ENCODE peak calls at places on chromosomes 7 and 10, in nine cellular contexts. U is SK-N-SH, Z is endothelial cell of umbilical vein, K is stomach, A is suprapubic skin, R is SK-N-MC, W is prostate gland, P is HepG2, C is GM23338. L is an unnamed sample.

GRCh38 chr10:93080350-93081046 is 6.8 kb downstream of the CYP26A1 start:
- DNase-seq in C (peak; percentile 80), U (peak; percentile 84), A (no peak), K (peak; percentile 63), Z (no peak), W (no peak), P (peak; percentile 29), R (no peak), L (no peak)

GRCh38 chr7:5997210-5997808 is 11.5 kb downstream of the PMS2 start:
- DNase-seq in K (peak; percentile 56), P (peak; percentile 66), W (peak; percentile 62), Z (peak; percentile 74), C (peak; percentile 67), A (no peak), U (peak; percentile 74), R (peak; percentile 47), L (peak; percentile 43)

GRCh38 chr10:129658673-129659072 is 191.6 kb downstream of the MGMT start:
- DNase-seq in C (peak; percentile 81), K (no peak), U (no peak), Z (no peak), R (no peak), A (no peak), P (peak; percentile 18), W (no peak), L (no peak)

GRCh38 chr7:2018786-2019692 is 213.7 kb downstream of the MAD1L1 start:
- DNase-seq in R (peak; percentile 20), W (no peak), C (no peak), A (peak; percentile 84), Z (peak; percentile 37), U (peak; percentile 43), K (no peak), P (no peak), L (no peak)

GRCh38 chr10:116768786-116769185 is 26.4 kb upstream of the HSPA12A start:
- DNase-seq in P (no peak), R (no peak), C (no peak), K (no peak), W (no peak), U (no peak), A (peak; percentile 65), Z (no peak), L (no peak)

GRCh38 chr7:70566659-70567058 is 565.3 kb upstream of the GALNT17 start:
- DNase-seq in P (no peak), A (no peak), C (no peak), W (no peak), Z (no peak), U (no peak), K (no peak), R (no peak), L (no peak)

GRCh38 chr7:25861704-25862253 is 290.2 kb upstream of the NFE2L3 start:
- DNase-seq in K (no peak), W (no peak), A (no peak), U (no peak), Z (no peak), R (peak; percentile 18), C (no peak), P (no peak), L (no peak)

GRCh38 chr10:132572545-132572937 is 35.0 kb downstream of the INPP5A start:
- DNase-seq in R (no peak), A (no peak), Z (no peak), W (no peak), C (no peak), U (no peak), K (no peak), P (no peak), L (no peak)

GRCh38 chr7:114759347-114760062 is 162.4 kb upstream of the MDFIC start:
- DNase-seq in C (no peak), R (no peak), U (no peak), Z (no peak), A (no peak), W (peak; percentile 5), K (no peak), P (no peak), L (no peak)

GRCh38 chr7:9201928-9202327 is 768.5 kb downstream of the NXPH1 start:
- DNase-seq in U (no peak), W (no peak), A (no peak), P (no peak), Z (no peak), K (no peak), R (no peak), C (peak; percentile 14), L (no peak)

GRCh38 chr10:133474833-133475734 is 21.3 kb downstream of the SCART1 start:
- DNase-seq in R (no peak), W (no peak), U (peak; percentile 11), C (no peak), K (no peak), A (no peak), P (no peak), Z (no peak), L (no peak)

GRCh38 chr7:29562307-29562706 is 1.3 kb upstream of the PRR15 start:
- DNase-seq in R (no peak), U (no peak), W (no peak), C (no peak), Z (no peak), P (no peak), A (no peak), K (no peak), L (no peak)

GRCh38 chr10:32445740-32446615 is at the start of gene CCDC7:
- DNase-seq in P (peak; percentile 62), A (peak; percentile 84), K (peak; percentile 87), R (no peak), Z (peak; percentile 93), C (peak; percentile 88), U (peak; percentile 81), W (peak; percentile 69), L (peak; percentile 44)

GRCh38 chr7:155698633-155699032 is 54.2 kb downstream of the RBM33 start:
- DNase-seq in U (no peak), P (peak; percentile 37), Z (no peak), R (no peak), C (no peak), A (no peak), K (no peak), W (no peak), L (no peak)
- H3K36me3 ChIP-seq in U (peaks cover 50% of the 10 kb centered on the region), P (peaks cover 54% of the 10 kb centered on the region), Z (peaks cover 15% of the 10 kb centered on the region), R (peaks cover 65% of the 10 kb centered on the region), C (peaks cover 18% of the 10 kb centered on the region), A (peaks cover 27% of the 10 kb centered on the region), K (peaks cover 31% of the 10 kb centered on the region), W (no peaks in the 10 kb centered on the region), L (no peaks in the 10 kb centered on the region)

GRCh38 chr7:74094224-74095095 is 10.9 kb downstream of the LIMK1 start:
- DNase-seq in W (peak; percentile 42), K (peak; percentile 67), P (no peak), A (peak; percentile 94), C (peak; percentile 95), U (peak; percentile 90), Z (peak; percentile 89), R (no peak), L (peak; percentile 80)
- H3K27ac ChIP-seq in W (peak overlapping the region; percentile 65), K (peak overlapping the region; percentile 83), P (no peak overlapping the region), A (peak overlapping the region; percentile 75), C (peak overlapping the region; percentile 82), U (peak overlapping the region; percentile 95), Z (peak overlapping the region; percentile 83), R (peak overlapping the region; percentile 23), L (peak overlapping the region; percentile 82)

GRCh38 chr7:108586274-108586710 is 16.6 kb downstream of the DNAJB9 start:
- DNase-seq in W (no peak), A (no peak), U (no peak), K (no peak), Z (no peak), C (no peak), R (no peak), P (no peak), L (no peak)
- TF ChIP-seq POLR2AphosphoS5 in W (no peak), A (no peak), U (no peak), K (no peak), Z (no peak), C (no peak), R (no peak), P (no peak), L (no peak)

DNA sequence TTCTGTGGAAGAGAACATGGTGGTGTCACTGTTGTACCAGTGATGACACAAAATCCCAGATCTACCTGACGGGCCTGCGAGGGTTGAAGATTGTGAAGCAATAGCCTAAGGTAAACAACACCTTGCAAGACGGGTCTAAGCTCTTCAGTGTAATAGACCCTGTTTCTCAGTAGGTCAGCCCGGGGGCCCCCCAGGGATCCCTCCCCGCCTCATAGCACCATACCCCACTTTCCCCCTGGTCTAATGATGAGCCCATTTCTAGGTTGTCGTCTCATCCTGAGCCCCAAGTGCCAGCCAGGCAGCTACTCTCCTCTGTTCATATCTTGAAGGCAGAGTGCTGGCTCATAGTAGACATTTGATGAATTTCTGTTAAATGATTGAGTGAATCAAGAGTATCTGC is 2.6 kb upstream of the ACTR3C start:
- DNase-seq in P (no peak), W (no peak), A (no peak), K (no peak), U (no peak), Z (no peak), R (no peak), C (no peak), L (no peak)
- H3K36me3 ChIP-seq in P (peaks cover 58% of the 10 kb centered on the region), W (no peaks in the 10 kb centered on the region), A (peaks cover 19% of the 10 kb centered on the region), K (peaks cover 51% of the 10 kb centered on the region), U (no peaks in the 10 kb centered on the region), Z (no peaks in the 10 kb centered on the region), R (peaks cover 55% of the 10 kb centered on the region), C (peaks cover 26% of the 10 kb centered on the region), L (no peaks in the 10 kb centered on the region)

GRCh38 chr7:151814400-151814914 is 62.5 kb downstream of the PRKAG2 start:
- DNase-seq in C (peak; percentile 39), K (no peak), R (no peak), Z (no peak), U (no peak), W (no peak), P (no peak), A (no peak), L (no peak)
- H3K27ac ChIP-seq in C (no peak overlapping the region), K (no peak overlapping the region), R (no peak overlapping the region), Z (no peak overlapping the region), U (no peak overlapping the region), W (no peak overlapping the region), P (no peak overlapping the region), A (no peak overlapping the region), L (no peak overlapping the region)

L was measured in breast epithelium.